ENCODE peak calls at places on chromosomes 4 and X, in ten cellular contexts. One of them, this sample, is unnamed.

GRCh38 chrX:153780678-153781427 is at the start of gene SRPK3:
- DNase-seq in stimulated activated CD8-positive, alpha-beta memory T cell treated with anti-CD3 and anti-CD28 coated beads, Interleukin-15, amount 100 ng/mL, for 4 hours: no peak
- DNase-seq in NCI-H2029 treated with DMSO at 0.1 percent for 48 hours: no peak
- DNase-seq in amniotic stem cell: no peak
- DNase-seq in GM04504: no peak
- DNase-seq in LHCN-M2: peak
- DNase-seq in NCI-H1105: no peak
- DNase-seq in HEK293T: no peak
- DNase-seq in heart left ventricle: peak
- DNase-seq in right lobe of liver: no peak
- DNase-seq in this sample: no peak

GRCh38 chr4:167219090-167219489 is 15.2 kb downstream of the SPOCK3 start:
- DNase-seq in LHCN-M2: no peak
- DNase-seq in GM04504: no peak
- DNase-seq in HEK293T: peak
- DNase-seq in NCI-H1105: peak
- DNase-seq in stimulated activated CD8-positive, alpha-beta memory T cell treated with anti-CD3 and anti-CD28 coated beads, Interleukin-15, amount 100 ng/mL, for 4 hours: no peak
- DNase-seq in NCI-H2029 treated with DMSO at 0.1 percent for 48 hours: peak
- DNase-seq in heart left ventricle: no peak
- DNase-seq in right lobe of liver: no peak
- DNase-seq in amniotic stem cell: no peak
- DNase-seq in this sample: no peak

GRCh38 chrX:70062076-70062475 is at the start of gene OTUD6A:
- DNase-seq in NCI-H1105: no peak
- DNase-seq in right lobe of liver: no peak
- DNase-seq in GM04504: no peak
- DNase-seq in heart left ventricle: no peak
- DNase-seq in NCI-H2029 treated with DMSO at 0.1 percent for 48 hours: no peak
- DNase-seq in amniotic stem cell: no peak
- DNase-seq in HEK293T: no peak
- DNase-seq in LHCN-M2: no peak
- DNase-seq in stimulated activated CD8-positive, alpha-beta memory T cell treated with anti-CD3 and anti-CD28 coated beads, Interleukin-15, amount 100 ng/mL, for 4 hours: no peak
- DNase-seq in this sample: no peak

GRCh38 chrX:122363112-122363511 is 821.0 kb upstream of the GRIA3 start:
- DNase-seq in heart left ventricle: no peak
- DNase-seq in LHCN-M2: no peak
- DNase-seq in stimulated activated CD8-positive, alpha-beta memory T cell treated with anti-CD3 and anti-CD28 coated beads, Interleukin-15, amount 100 ng/mL, for 4 hours: no peak
- DNase-seq in NCI-H2029 treated with DMSO at 0.1 percent for 48 hours: no peak
- DNase-seq in amniotic stem cell: no peak
- DNase-seq in HEK293T: peak
- DNase-seq in NCI-H1105: no peak
- DNase-seq in GM04504: no peak
- DNase-seq in right lobe of liver: no peak
- DNase-seq in this sample: no peak

GRCh38 chrX:10617964-10618342 is 2.4 kb downstream of the MID1 start:
- DNase-seq in amniotic stem cell: no peak
- DNase-seq in NCI-H2029 treated with DMSO at 0.1 percent for 48 hours: peak
- DNase-seq in heart left ventricle: no peak
- DNase-seq in NCI-H1105: no peak
- DNase-seq in GM04504: no peak
- DNase-seq in right lobe of liver: no peak
- DNase-seq in stimulated activated CD8-positive, alpha-beta memory T cell treated with anti-CD3 and anti-CD28 coated beads, Interleukin-15, amount 100 ng/mL, for 4 hours: no peak
- DNase-seq in HEK293T: peak
- DNase-seq in LHCN-M2: peak
- DNase-seq in this sample: peak

GRCh38 chrX:155966876-155967275 is 30.6 kb upstream of the IL9R start:
- DNase-seq in right lobe of liver: no peak
- DNase-seq in HEK293T: peak
- DNase-seq in amniotic stem cell: no peak
- DNase-seq in LHCN-M2: peak
- DNase-seq in NCI-H1105: no peak
- DNase-seq in GM04504: no peak
- DNase-seq in stimulated activated CD8-positive, alpha-beta memory T cell treated with anti-CD3 and anti-CD28 coated beads, Interleukin-15, amount 100 ng/mL, for 4 hours: no peak
- DNase-seq in NCI-H2029 treated with DMSO at 0.1 percent for 48 hours: no peak
- DNase-seq in heart left ventricle: no peak
- DNase-seq in this sample: no peak

GRCh38 chr4:84937381-84937977 is 29.0 kb downstream of the WDFY3 start:
- DNase-seq in amniotic stem cell: no peak
- DNase-seq in NCI-H2029 treated with DMSO at 0.1 percent for 48 hours: no peak
- DNase-seq in stimulated activated CD8-positive, alpha-beta memory T cell treated with anti-CD3 and anti-CD28 coated beads, Interleukin-15, amount 100 ng/mL, for 4 hours: no peak
- DNase-seq in right lobe of liver: no peak
- DNase-seq in HEK293T: no peak
- DNase-seq in GM04504: no peak
- DNase-seq in heart left ventricle: no peak
- DNase-seq in NCI-H1105: no peak
- DNase-seq in LHCN-M2: no peak
- DNase-seq in this sample: no peak

GRCh38 chrX:154411981-154412340 is 622 bp downstream of the TAFAZZIN start:
- DNase-seq in stimulated activated CD8-positive, alpha-beta memory T cell treated with anti-CD3 and anti-CD28 coated beads, Interleukin-15, amount 100 ng/mL, for 4 hours: no peak
- DNase-seq in LHCN-M2: peak
- DNase-seq in GM04504: no peak
- DNase-seq in amniotic stem cell: no peak
- DNase-seq in heart left ventricle: peak
- DNase-seq in HEK293T: peak
- DNase-seq in NCI-H1105: peak
- DNase-seq in NCI-H2029 treated with DMSO at 0.1 percent for 48 hours: no peak
- DNase-seq in right lobe of liver: peak
- DNase-seq in this sample: peak

GRCh38 chrX:78119521-78120227 is 15.6 kb downstream of the PGK1 start:
- DNase-seq in NCI-H1105: no peak
- DNase-seq in amniotic stem cell: no peak
- DNase-seq in right lobe of liver: no peak
- DNase-seq in NCI-H2029 treated with DMSO at 0.1 percent for 48 hours: no peak
- DNase-seq in LHCN-M2: no peak
- DNase-seq in stimulated activated CD8-positive, alpha-beta memory T cell treated with anti-CD3 and anti-CD28 coated beads, Interleukin-15, amount 100 ng/mL, for 4 hours: no peak
- DNase-seq in heart left ventricle: no peak
- DNase-seq in GM04504: no peak
- DNase-seq in HEK293T: peak
- DNase-seq in this sample: no peak

GRCh38 chrX:133085785-133086184 is 11.1 kb downstream of the USP26 start:
- DNase-seq in stimulated activated CD8-positive, alpha-beta memory T cell treated with anti-CD3 and anti-CD28 coated beads, Interleukin-15, amount 100 ng/mL, for 4 hours: no peak
- DNase-seq in NCI-H2029 treated with DMSO at 0.1 percent for 48 hours: no peak
- DNase-seq in heart left ventricle: no peak
- DNase-seq in GM04504: no peak
- DNase-seq in amniotic stem cell: no peak
- DNase-seq in LHCN-M2: no peak
- DNase-seq in NCI-H1105: no peak
- DNase-seq in HEK293T: no peak
- DNase-seq in right lobe of liver: no peak
- DNase-seq in this sample: no peak

GRCh38 chrX:54359408-54359807 is 1.6 kb upstream of the WNK3 start:
- DNase-seq in LHCN-M2: no peak
- DNase-seq in GM04504: no peak
- DNase-seq in NCI-H1105: no peak
- DNase-seq in stimulated activated CD8-positive, alpha-beta memory T cell treated with anti-CD3 and anti-CD28 coated beads, Interleukin-15, amount 100 ng/mL, for 4 hours: no peak
- DNase-seq in NCI-H2029 treated with DMSO at 0.1 percent for 48 hours: no peak
- DNase-seq in HEK293T: no peak
- DNase-seq in heart left ventricle: no peak
- DNase-seq in amniotic stem cell: no peak
- DNase-seq in right lobe of liver: no peak
- DNase-seq in this sample: no peak

GRCh38 chr4:37482236-37482635 is 203.9 kb downstream of the RELL1 start:
- DNase-seq in HEK293T: no peak
- DNase-seq in NCI-H2029 treated with DMSO at 0.1 percent for 48 hours: no peak
- DNase-seq in LHCN-M2: no peak
- DNase-seq in right lobe of liver: peak
- DNase-seq in stimulated activated CD8-positive, alpha-beta memory T cell treated with anti-CD3 and anti-CD28 coated beads, Interleukin-15, amount 100 ng/mL, for 4 hours: no peak
- DNase-seq in GM04504: no peak
- DNase-seq in heart left ventricle: no peak
- DNase-seq in amniotic stem cell: no peak
- DNase-seq in NCI-H1105: no peak
- DNase-seq in this sample: no peak

GRCh38 chr4:113384600-113384999 is 335.1 kb downstream of the ANK2 start:
- DNase-seq in LHCN-M2: peak
- DNase-seq in NCI-H1105: no peak
- DNase-seq in amniotic stem cell: no peak
- DNase-seq in right lobe of liver: no peak
- DNase-seq in GM04504: no peak
- DNase-seq in HEK293T: no peak
- DNase-seq in heart left ventricle: no peak
- DNase-seq in NCI-H2029 treated with DMSO at 0.1 percent for 48 hours: no peak
- DNase-seq in stimulated activated CD8-positive, alpha-beta memory T cell treated with anti-CD3 and anti-CD28 coated beads, Interleukin-15, amount 100 ng/mL, for 4 hours: no peak
- DNase-seq in this sample: no peak

GRCh38 chrX:35104626-35105025 is 162.0 kb downstream of the FAM47B start:
- DNase-seq in NCI-H1105: no peak
- DNase-seq in LHCN-M2: peak
- DNase-seq in GM04504: no peak
- DNase-seq in heart left ventricle: no peak
- DNase-seq in stimulated activated CD8-positive, alpha-beta memory T cell treated with anti-CD3 and anti-CD28 coated beads, Interleukin-15, amount 100 ng/mL, for 4 hours: no peak
- DNase-seq in right lobe of liver: no peak
- DNase-seq in NCI-H2029 treated with DMSO at 0.1 percent for 48 hours: no peak
- DNase-seq in amniotic stem cell: no peak
- DNase-seq in HEK293T: no peak
- DNase-seq in this sample: no peak

GRCh38 chr4:28082686-28083390 is 1222.2 kb downstream of the STIM2 start:
- DNase-seq in LHCN-M2: no peak
- DNase-seq in HEK293T: no peak
- DNase-seq in NCI-H2029 treated with DMSO at 0.1 percent for 48 hours: no peak
- DNase-seq in heart left ventricle: no peak
- DNase-seq in right lobe of liver: no peak
- DNase-seq in NCI-H1105: no peak
- DNase-seq in GM04504: no peak
- DNase-seq in amniotic stem cell: no peak
- DNase-seq in stimulated activated CD8-positive, alpha-beta memory T cell treated with anti-CD3 and anti-CD28 coated beads, Interleukin-15, amount 100 ng/mL, for 4 hours: no peak
- DNase-seq in this sample: no peak

GRCh38 chr4:99945718-99946345 is 586 bp downstream of the DNAJB14 start:
- DNase-seq in stimulated activated CD8-positive, alpha-beta memory T cell treated with anti-CD3 and anti-CD28 coated beads, Interleukin-15, amount 100 ng/mL, for 4 hours: no peak
- DNase-seq in amniotic stem cell: no peak
- DNase-seq in right lobe of liver: no peak
- DNase-seq in LHCN-M2: peak
- DNase-seq in HEK293T: peak
- DNase-seq in GM04504: no peak
- DNase-seq in heart left ventricle: no peak
- DNase-seq in NCI-H2029 treated with DMSO at 0.1 percent for 48 hours: no peak
- DNase-seq in NCI-H1105: no peak
- DNase-seq in this sample: no peak

GRCh38 chrX:155068165-155068564 is 2.8 kb downstream of the CMC4 start:
- DNase-seq in NCI-H1105: no peak
- DNase-seq in stimulated activated CD8-positive, alpha-beta memory T cell treated with anti-CD3 and anti-CD28 coated beads, Interleukin-15, amount 100 ng/mL, for 4 hours: no peak
- DNase-seq in heart left ventricle: no peak
- DNase-seq in right lobe of liver: no peak
- DNase-seq in NCI-H2029 treated with DMSO at 0.1 percent for 48 hours: no peak
- DNase-seq in HEK293T: no peak
- DNase-seq in LHCN-M2: peak
- DNase-seq in amniotic stem cell: no peak
- DNase-seq in GM04504: peak
- DNase-seq in this sample: peak

This sample was measured in MG63.